ENCODE peak calls at places on chromosomes 3 and 15, in ten cellular contexts. J is SJSA1; K is stimulated activated CD8-positive, alpha-beta memory T cell treated with anti-CD3 and anti-CD28 coated beads, Interleukin-7, amount 100 ng/mL, for 24 hours; B is OCI-M1; L is hepatocyte; Q is stimulated activated CD4-positive, alpha-beta T cell treated with anti-CD3 and anti-CD28 coated beads, Interleukin-4, amount 100 ng/mL, for 1 hour; C is head of caudate nucleus; G is NT2/D1; D is glutamatergic neuron; F is stomach. O is an unnamed sample.

GRCh38 chr3:24318668-24319287 is 175.9 kb downstream of the THRB start:
- DNase-seq in J (peak), K (no peak), B (no peak), L (no peak), Q (no peak), C (no peak), G (no peak), D (no peak), F (no peak), O (no peak)

GRCh38 chr15:28107111-28107893 is 8.2 kb upstream of the OCA2 start:
- DNase-seq in J (no peak), K (no peak), B (no peak), L (no peak), Q (peak), C (no peak), G (no peak), D (no peak), F (no peak), O (no peak)

GRCh38 chr15:61088675-61089074 is 140.4 kb downstream of the RORA start:
- DNase-seq in J (no peak), K (no peak), B (no peak), L (no peak), Q (no peak), C (no peak), G (no peak), D (no peak), F (no peak), O (no peak)

GRCh38 chr15:87340370-87340769 is 916.2 kb downstream of the NTRK3 start:
- DNase-seq in J (no peak), K (no peak), B (no peak), L (no peak), Q (no peak), C (no peak), G (no peak), D (no peak), F (no peak), O (no peak)

GRCh38 chr3:124617177-124617576 is 113.1 kb upstream of the UMPS start:
- DNase-seq in J (no peak), K (no peak), B (no peak), L (no peak), Q (no peak), C (no peak), G (no peak), D (no peak), F (no peak), O (no peak)

GRCh38 chr3:61985020-61985419 is 388.3 kb downstream of the FEZF2 start:
- DNase-seq in J (no peak), K (no peak), B (no peak), L (no peak), Q (no peak), C (no peak), G (no peak), D (no peak), F (no peak), O (no peak)

GRCh38 chr3:172694526-172694925 is 16.3 kb downstream of the NCEH1 start:
- DNase-seq in J (no peak), K (no peak), B (no peak), L (no peak), Q (no peak), C (no peak), G (no peak), D (no peak), F (no peak), O (no peak)

GRCh38 chr15:41832875-41833274 is 5.0 kb downstream of the JMJD7 start:
- DNase-seq in J (no peak), K (no peak), B (no peak), L (no peak), Q (no peak), C (no peak), G (no peak), D (no peak), F (peak), O (peak)

GRCh38 chr3:24123596-24123995 is 178.5 kb downstream of the NR1D2 start:
- DNase-seq in J (no peak), K (no peak), B (no peak), L (no peak), Q (no peak), C (no peak), G (no peak), D (no peak), F (no peak), O (no peak)

GRCh38 chr3:2150576-2150975 is 51.9 kb downstream of the CNTN4 start:
- DNase-seq in J (no peak), K (no peak), B (peak), L (no peak), Q (no peak), C (no peak), G (no peak), D (no peak), F (no peak), O (no peak)

GRCh38 chr3:187368251-187368733 is at the start of gene RTP4:
- DNase-seq in J (no peak), K (no peak), B (peak), L (peak), Q (peak), C (peak), G (no peak), D (no peak), F (no peak), O (peak)

GRCh38 chr3:196440041-196440537 is 7.9 kb upstream of the UBXN7 start:
- DNase-seq in J (no peak), K (no peak), B (no peak), L (no peak), Q (no peak), C (no peak), G (no peak), D (no peak), F (no peak), O (no peak)

GRCh38 chr3:126212629-126213375 is 32.4 kb upstream of the ALDH1L1 start:
- DNase-seq in J (no peak), K (no peak), B (peak), L (peak), Q (no peak), C (peak), G (peak), D (peak), F (peak), O (peak)

GRCh38 chr3:111861396-111861795 is 2.3 kb downstream of the PHLDB2 start:
- DNase-seq in J (no peak), K (no peak), B (no peak), L (no peak), Q (no peak), C (no peak), G (no peak), D (peak), F (no peak), O (no peak)

GRCh38 chr3:159884661-159885402 is 103.8 kb upstream of the IL12A start:
- DNase-seq in J (no peak), K (no peak), B (peak), L (peak), Q (no peak), C (no peak), G (no peak), D (no peak), F (no peak), O (peak)

GRCh38 chr3:63914312-63914711 is 2.1 kb upstream of the SCAANT1 start:
- DNase-seq in J (no peak), K (no peak), B (peak), L (no peak), Q (no peak), C (no peak), G (no peak), D (no peak), F (peak), O (peak)

GRCh38 chr15:37220949-37221670 is 120.8 kb upstream of the MEIS2 start:
- DNase-seq in J (no peak), K (no peak), B (no peak), L (no peak), Q (no peak), C (no peak), G (no peak), D (no peak), F (no peak), O (no peak)

GRCh38 chr15:58095415-58095814 is 29.9 kb upstream of the ALDH1A2 start:
- DNase-seq in J (no peak), K (no peak), B (no peak), L (no peak), Q (no peak), C (no peak), G (no peak), D (no peak), F (peak), O (no peak)

GRCh38 chr3:161770532-161771386 is 274.2 kb downstream of the OTOL1 start:
- DNase-seq in J (no peak), K (no peak), B (peak), L (no peak), Q (no peak), C (no peak), G (no peak), D (no peak), F (no peak), O (no peak)

GRCh38 chr3:30199096-30199734 is 407.2 kb upstream of the TGFBR2 start:
- DNase-seq in J (peak), K (peak), B (peak), L (peak), Q (peak), C (peak), G (peak), D (peak), F (peak), O (peak)

GRCh38 chr15:83410532-83410931 is 36.6 kb upstream of the SH3GL3 start:
- DNase-seq in J (no peak), K (no peak), B (no peak), L (peak), Q (no peak), C (no peak), G (no peak), D (no peak), F (no peak), O (peak)

GRCh38 chr3:156750874-156751245 is 75.3 kb upstream of the LEKR1 start:
- DNase-seq in J (no peak), K (no peak), B (no peak), L (no peak), Q (no peak), C (no peak), G (peak), D (no peak), F (no peak), O (peak)

GRCh38 chr15:93055211-93055763 is 33.7 kb downstream of the RGMA start:
- DNase-seq in J (no peak), K (no peak), B (no peak), L (no peak), Q (no peak), C (no peak), G (no peak), D (no peak), F (no peak), O (no peak)

GRCh38 chr15:43105077-43105769 is 615 bp downstream of the UBR1 start:
- DNase-seq in J (no peak), K (no peak), B (peak), L (peak), Q (no peak), C (peak), G (no peak), D (no peak), F (peak), O (peak)

GRCh38 chr3:25611193-25611592 is 53.5 kb downstream of the TOP2B start:
- DNase-seq in J (no peak), K (no peak), B (no peak), L (no peak), Q (no peak), C (no peak), G (no peak), D (no peak), F (no peak), O (no peak)

GRCh38 chr15:52144656-52145055 is 32.1 kb upstream of the BCL2L10 start:
- DNase-seq in J (peak), K (no peak), B (no peak), L (no peak), Q (no peak), C (no peak), G (no peak), D (no peak), F (no peak), O (no peak)

GRCh38 chr3:41239587-41239986 is 40.3 kb downstream of the CTNNB1 start:
- DNase-seq in J (peak), K (no peak), B (no peak), L (no peak), Q (no peak), C (no peak), G (no peak), D (no peak), F (no peak), O (no peak)